ENCODE peak calls at places on chromosomes 12 and 14, in five cellular contexts. One of them, this sample, is unnamed.

GRCh38 chr12:10368206-10369171 is 21.4 kb downstream of the KLRK1 start:
- DNase-seq in H1: no peak
- DNase-seq in HEK293T: no peak
- DNase-seq in HepG2: no peak
- DNase-seq in GM12878: no peak
- DNase-seq in this sample: no peak

GRCh38 chr14:104096751-104097700 is 11.5 kb downstream of the ASPG start:
- DNase-seq in HepG2: no peak
- DNase-seq in H1: no peak
- DNase-seq in GM12878: no peak
- DNase-seq in HEK293T: no peak
- DNase-seq in this sample: no peak

GRCh38 chr14:89041245-89041585 is 216.8 kb downstream of the TTC8 start:
- DNase-seq in HEK293T: no peak
- DNase-seq in HepG2: peak
- DNase-seq in GM12878: no peak
- DNase-seq in H1: no peak
- DNase-seq in this sample: no peak

GRCh38 chr12:119990382-119990874 is 1.4 kb downstream of the BICDL1 start:
- DNase-seq in HEK293T: no peak
- DNase-seq in HepG2: no peak
- DNase-seq in GM12878: no peak
- DNase-seq in H1: no peak
- DNase-seq in this sample: no peak

GRCh38 chr12:79517363-79517762 is 173.4 kb downstream of the PAWR start:
- DNase-seq in H1: no peak
- DNase-seq in HEK293T: no peak
- DNase-seq in HepG2: no peak
- DNase-seq in GM12878: no peak
- DNase-seq in this sample: no peak

GRCh38 chr12:50453872-50454271 is 50.9 kb upstream of the DIP2B start:
- DNase-seq in GM12878: no peak
- DNase-seq in H1: no peak
- DNase-seq in HEK293T: no peak
- DNase-seq in HepG2: no peak
- DNase-seq in this sample: no peak

GRCh38 chr14:101564819-101565698 is 3.8 kb downstream of the DIO3 start:
- DNase-seq in HEK293T: peak
- DNase-seq in GM12878: no peak
- DNase-seq in HepG2: no peak
- DNase-seq in H1: no peak
- DNase-seq in this sample: no peak

GRCh38 chr12:102024765-102025164 is 37.0 kb downstream of the WASHC3 start:
- DNase-seq in H1: no peak
- DNase-seq in HEK293T: no peak
- DNase-seq in HepG2: no peak
- DNase-seq in GM12878: no peak
- DNase-seq in this sample: no peak

GRCh38 chr14:104126753-104127152 is 11.6 kb upstream of the KIF26A start:
- DNase-seq in H1: no peak
- DNase-seq in HepG2: no peak
- DNase-seq in GM12878: no peak
- DNase-seq in HEK293T: no peak
- DNase-seq in this sample: no peak

GRCh38 chr12:1329784-1330474 is 264.5 kb downstream of the FBXL14 start:
- DNase-seq in GM12878: no peak
- DNase-seq in H1: no peak
- DNase-seq in HEK293T: no peak
- DNase-seq in HepG2: no peak
- DNase-seq in this sample: no peak

GRCh38 chr12:6548556-6549378 is 7.1 kb downstream of the IFFO1 start:
- DNase-seq in H1: no peak
- DNase-seq in HepG2: no peak
- DNase-seq in GM12878: no peak
- DNase-seq in HEK293T: no peak
- DNase-seq in this sample: no peak

GRCh38 chr12:69875416-69875815 is 50.4 kb downstream of the MYRFL start:
- DNase-seq in HepG2: no peak
- DNase-seq in HEK293T: no peak
- DNase-seq in GM12878: no peak
- DNase-seq in H1: no peak
- DNase-seq in this sample: no peak

GRCh38 chr12:28512876-28513275 is 322.6 kb downstream of the CCDC91 start:
- DNase-seq in GM12878: no peak
- DNase-seq in HEK293T: no peak
- DNase-seq in HepG2: no peak
- DNase-seq in H1: no peak
- DNase-seq in this sample: no peak

GRCh38 chr12:118650586-118650960 is 274.2 kb downstream of the SUDS3 start:
- DNase-seq in HEK293T: no peak
- DNase-seq in HepG2: no peak
- DNase-seq in GM12878: no peak
- DNase-seq in H1: no peak
- DNase-seq in this sample: no peak

GRCh38 chr12:13816394-13816793 is 165.0 kb downstream of the GRIN2B start:
- DNase-seq in GM12878: no peak
- DNase-seq in H1: no peak
- DNase-seq in HepG2: no peak
- DNase-seq in HEK293T: no peak
- DNase-seq in this sample: peak

GRCh38 chr12:32000373-32001005 is 41.3 kb downstream of the RESF1 start:
- DNase-seq in HepG2: no peak
- DNase-seq in H1: no peak
- DNase-seq in GM12878: no peak
- DNase-seq in HEK293T: no peak
- DNase-seq in this sample: no peak

GRCh38 chr14:52934762-52935161 is 16.1 kb downstream of the FERMT2 start:
- DNase-seq in GM12878: no peak
- DNase-seq in H1: no peak
- DNase-seq in HepG2: peak
- DNase-seq in HEK293T: no peak
- DNase-seq in this sample: no peak

GRCh38 chr14:75978249-75978731 is 3.5 kb downstream of the TGFB3 start:
- DNase-seq in GM12878: no peak
- DNase-seq in HepG2: no peak
- DNase-seq in HEK293T: no peak
- DNase-seq in H1: no peak
- DNase-seq in this sample: no peak

GRCh38 chr14:92173668-92174067 is 51.9 kb downstream of the CPSF2 start:
- DNase-seq in HEK293T: no peak
- DNase-seq in GM12878: no peak
- DNase-seq in HepG2: no peak
- DNase-seq in H1: no peak
- DNase-seq in this sample: peak

GRCh38 chr12:47021298-47021697 is 58.1 kb upstream of the PCED1B start:
- DNase-seq in H1: no peak
- DNase-seq in HEK293T: peak
- DNase-seq in HepG2: peak
- DNase-seq in GM12878: peak
- DNase-seq in this sample: peak

GRCh38 chr14:106586098-106586704 is 1059.8 kb downstream of the TMEM121 start:
- DNase-seq in HEK293T: peak
- DNase-seq in HepG2: peak
- DNase-seq in H1: no peak
- DNase-seq in GM12878: no peak
- DNase-seq in this sample: peak

GRCh38 chr14:57199911-57200310 is 68.8 kb downstream of the EXOC5 start:
- DNase-seq in H1: no peak
- DNase-seq in HEK293T: no peak
- DNase-seq in GM12878: no peak
- DNase-seq in HepG2: no peak
- DNase-seq in this sample: no peak

GRCh38 chr12:63420206-63420644 is 248.1 kb downstream of the DPY19L2 start:
- DNase-seq in GM12878: peak
- DNase-seq in HepG2: peak
- DNase-seq in HEK293T: peak
- DNase-seq in H1: peak
- DNase-seq in this sample: peak

GRCh38 chr12:60257063-60257462 is 661.2 kb downstream of the SLC16A7 start:
- DNase-seq in H1: no peak
- DNase-seq in HEK293T: no peak
- DNase-seq in HepG2: peak
- DNase-seq in GM12878: no peak
- DNase-seq in this sample: no peak

GRCh38 chr12:57173089-57173488 is 25.7 kb upstream of the LRP1-AS start:
- DNase-seq in H1: peak
- DNase-seq in HEK293T: peak
- DNase-seq in HepG2: peak
- DNase-seq in GM12878: no peak
- DNase-seq in this sample: peak

DNA sequence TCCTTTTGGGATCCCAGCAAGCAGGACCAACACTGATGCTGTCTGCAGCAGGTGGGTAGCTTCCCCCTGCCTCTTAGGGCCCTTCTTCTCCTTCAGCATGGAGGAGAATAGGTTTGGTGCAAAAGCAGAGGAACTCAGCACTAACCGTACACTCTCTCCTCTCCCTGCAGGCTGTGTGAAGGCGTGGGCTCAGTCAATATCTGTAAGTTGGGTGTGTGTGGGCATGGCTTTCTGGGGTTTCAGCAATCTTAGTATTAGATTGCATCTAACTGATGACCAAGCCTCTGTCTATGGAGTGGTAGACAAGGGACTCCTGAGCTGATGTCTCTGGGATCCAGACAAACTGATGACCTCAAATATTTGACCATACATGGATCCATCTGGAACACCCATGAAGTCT is 14.3 kb downstream of the KRT85 start:
- DNase-seq in H1: no peak
- DNase-seq in HEK293T: no peak
- DNase-seq in HepG2: no peak
- DNase-seq in GM12878: no peak
- DNase-seq in this sample: no peak
- TF ChIP-seq SUZ12 in H1: no peak
- TF ChIP-seq SUZ12 in HEK293T: no peak
- TF ChIP-seq SUZ12 in HepG2: no peak
- TF ChIP-seq SUZ12 in GM12878: no peak
- TF ChIP-seq SUZ12 in this sample: no peak

GRCh38 chr14:95198320-95198719 is 41.0 kb upstream of the DICER1 start:
- DNase-seq in GM12878: no peak
- DNase-seq in H1: no peak
- DNase-seq in HEK293T: no peak
- DNase-seq in HepG2: no peak
- DNase-seq in this sample: no peak
- TF ChIP-seq SUZ12 in GM12878: no peak
- TF ChIP-seq SUZ12 in H1: no peak
- TF ChIP-seq SUZ12 in HEK293T: no peak
- TF ChIP-seq SUZ12 in HepG2: no peak
- TF ChIP-seq SUZ12 in this sample: no peak

GRCh38 chr12:74021937-74022336 is 515.7 kb upstream of the ATXN7L3B start:
- DNase-seq in HEK293T: peak
- DNase-seq in HepG2: peak
- DNase-seq in GM12878: no peak
- DNase-seq in H1: peak
- DNase-seq in this sample: peak
- TF ChIP-seq SUZ12 in HEK293T: no peak
- TF ChIP-seq SUZ12 in HepG2: no peak
- TF ChIP-seq SUZ12 in GM12878: no peak
- TF ChIP-seq SUZ12 in H1: no peak
- TF ChIP-seq SUZ12 in this sample: no peak

GRCh38 chr14:88030079-88030478 is 25.1 kb downstream of the GPR65 start:
- DNase-seq in HepG2: no peak
- DNase-seq in H1: no peak
- DNase-seq in HEK293T: no peak
- DNase-seq in GM12878: no peak
- DNase-seq in this sample: no peak

GRCh38 chr14:88026890-88027289 is 22.0 kb downstream of the GPR65 start:
- DNase-seq in H1: no peak
- DNase-seq in GM12878: no peak
- DNase-seq in HepG2: no peak
- DNase-seq in HEK293T: no peak
- DNase-seq in this sample: no peak

GRCh38 chr14:88030892-88031291 is 26.0 kb downstream of the GPR65 start:
- DNase-seq in HEK293T: no peak
- DNase-seq in HepG2: no peak
- DNase-seq in H1: no peak
- DNase-seq in GM12878: no peak
- DNase-seq in this sample: no peak

GRCh38 chr14:88032373-88032772 is 27.4 kb downstream of the GPR65 start:
- DNase-seq in HEK293T: no peak
- DNase-seq in GM12878: no peak
- DNase-seq in H1: no peak
- DNase-seq in HepG2: no peak
- DNase-seq in this sample: no peak

DNA sequence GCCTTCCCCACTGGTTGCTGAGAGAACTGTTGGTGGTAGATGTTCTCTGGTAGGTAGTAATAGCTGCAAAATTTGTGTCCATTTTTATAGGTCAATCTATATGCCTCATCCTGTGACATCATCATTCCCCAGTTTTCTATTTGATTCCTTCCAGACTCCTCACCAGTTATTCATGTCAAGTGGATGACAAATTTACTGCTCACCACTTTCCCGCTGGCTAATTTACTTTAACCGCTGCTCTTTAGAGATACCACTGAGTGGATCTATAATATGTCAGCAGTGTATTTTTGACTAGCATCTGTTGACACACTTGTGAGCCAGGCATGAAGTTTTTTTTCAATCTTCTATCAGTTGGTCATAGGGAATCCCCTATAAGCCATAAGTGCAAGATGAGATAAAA is 24.6 kb downstream of the GPR65 start:
- DNase-seq in GM12878: no peak
- DNase-seq in HEK293T: no peak
- DNase-seq in H1: no peak
- DNase-seq in HepG2: no peak
- DNase-seq in this sample: no peak
- TF ChIP-seq SUZ12 in GM12878: no peak
- TF ChIP-seq SUZ12 in HEK293T: no peak
- TF ChIP-seq SUZ12 in H1: no peak
- TF ChIP-seq SUZ12 in HepG2: no peak
- TF ChIP-seq SUZ12 in this sample: no peak

DNA sequence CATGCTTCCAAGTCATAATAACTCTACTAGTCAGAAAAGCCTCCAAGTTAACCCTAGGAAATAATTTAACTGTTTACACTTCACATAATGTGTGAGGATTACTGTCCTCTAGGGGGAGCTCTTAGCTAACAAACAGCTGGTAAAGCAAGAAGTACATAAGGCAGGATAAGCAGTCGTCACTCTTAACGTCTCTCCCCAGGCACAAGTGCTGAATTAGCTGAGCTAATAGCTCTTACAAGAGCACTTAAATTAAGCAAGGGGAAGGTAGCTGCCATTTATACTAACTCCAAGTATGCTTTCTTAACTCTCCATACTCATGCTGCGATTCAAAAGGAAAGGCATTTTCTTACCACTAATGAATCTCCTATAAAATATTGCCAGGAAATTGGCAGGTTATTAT is 79.3 kb upstream of the TSPAN11 start:
- DNase-seq in HEK293T: no peak
- DNase-seq in GM12878: peak
- DNase-seq in HepG2: peak
- DNase-seq in H1: no peak
- DNase-seq in this sample: peak
- TF ChIP-seq SUZ12 in HEK293T: no peak
- TF ChIP-seq SUZ12 in GM12878: no peak
- TF ChIP-seq SUZ12 in HepG2: no peak
- TF ChIP-seq SUZ12 in H1: no peak
- TF ChIP-seq SUZ12 in this sample: no peak

GRCh38 chr14:77059276-77059934 is 30.9 kb upstream of the IRF2BPL start:
- DNase-seq in HEK293T: peak
- DNase-seq in GM12878: no peak
- DNase-seq in H1: no peak
- DNase-seq in HepG2: peak
- DNase-seq in this sample: no peak
- TF ChIP-seq SUZ12 in HEK293T: no peak
- TF ChIP-seq SUZ12 in GM12878: no peak
- TF ChIP-seq SUZ12 in H1: no peak
- TF ChIP-seq SUZ12 in HepG2: no peak
- TF ChIP-seq SUZ12 in this sample: no peak

GRCh38 chr12:80937391-80938238 is at the start of gene LIN7A:
- DNase-seq in GM12878: no peak
- DNase-seq in HEK293T: peak
- DNase-seq in HepG2: peak
- DNase-seq in H1: peak
- DNase-seq in this sample: peak
- TF ChIP-seq SUZ12 in GM12878: no peak
- TF ChIP-seq SUZ12 in HEK293T: no peak
- TF ChIP-seq SUZ12 in HepG2: no peak
- TF ChIP-seq SUZ12 in H1: no peak
- TF ChIP-seq SUZ12 in this sample: peak

This sample was measured in NT2/D1.